ENCODE peak calls at places on chromosomes 7 and 10, in eight cellular contexts. U is pancreas, Z is ureter, E is GM04503, S is neural progenitor cell, D is GF-D8, Q is heart left ventricle, K is cardiac fibroblast. L is an unnamed sample.
A peak's percentile ranks its signal among the peaks of the same experiment; 100 is the strongest.

GRCh38 chr7:26001662-26002244 is 150.2 kb upstream of the NFE2L3 start:
- DNase-seq in Z (no peak), K (no peak), D (no peak), Q (no peak), U (no peak), E (no peak), S (no peak), L (no peak)

GRCh38 chr7:130896051-130896881 is 162.3 kb upstream of the KLF14 start:
- DNase-seq in S (no peak), Q (no peak), Z (no peak), E (no peak), D (no peak), K (peak; percentile 62), U (no peak), L (no peak)

GRCh38 chr7:77335581-77335980 is 80.6 kb downstream of the GSAP start:
- DNase-seq in Q (no peak), U (no peak), K (no peak), Z (no peak), S (no peak), E (no peak), D (no peak), L (no peak)

GRCh38 chr10:68957654-68958053 is 1.7 kb downstream of the DDX21 start:
- DNase-seq in Z (no peak), K (peak; percentile 29), E (no peak), Q (no peak), U (no peak), S (no peak), D (no peak), L (no peak)

GRCh38 chr10:7551289-7551688 is 115.5 kb downstream of the ITIH5 start:
- DNase-seq in U (no peak), K (no peak), Q (no peak), E (no peak), S (no peak), D (no peak), Z (no peak), L (no peak)

GRCh38 chr10:79202188-79203013 is 133.6 kb downstream of the ZMIZ1 start:
- DNase-seq in U (no peak), S (peak; percentile 71), Z (no peak), D (peak; percentile 37), K (peak; percentile 33), E (no peak), Q (peak; percentile 56), L (peak; percentile 20)

GRCh38 chr7:120785056-120785455 is 72.9 kb downstream of the TSPAN12 start:
- DNase-seq in S (no peak), Q (no peak), K (no peak), D (no peak), Z (no peak), E (no peak), U (no peak), L (no peak)

GRCh38 chr7:28179081-28180030 is 1.2 kb downstream of the JAZF1 start:
- DNase-seq in D (peak; percentile 39), Q (peak; percentile 88), S (peak; percentile 83), Z (peak; percentile 71), U (peak; percentile 88), E (no peak), K (peak; percentile 42), L (peak; percentile 52)

GRCh38 chr7:74212661-74213060 is 2.9 kb downstream of the LAT2 start:
- DNase-seq in Z (no peak), E (no peak), D (no peak), U (no peak), Q (no peak), K (no peak), S (no peak), L (no peak)

GRCh38 chr7:55969391-55969790 is 5.0 kb downstream of the NIPSNAP2 start:
- DNase-seq in Q (no peak), K (no peak), U (no peak), E (no peak), D (no peak), Z (no peak), S (no peak), L (no peak)

GRCh38 chr7:16891338-16891737 is 9.6 kb upstream of the AGR3 start:
- DNase-seq in U (no peak), D (no peak), E (peak; percentile 19), K (peak; percentile 72), Z (peak; percentile 60), Q (peak; percentile 17), S (peak; percentile 44), L (peak; percentile 73)

GRCh38 chr10:25076501-25077197 is 60.2 kb downstream of the THNSL1 start:
- DNase-seq in K (peak; percentile 32), Q (no peak), S (no peak), U (no peak), D (no peak), E (no peak), Z (no peak), L (no peak)

GRCh38 chr7:87047-87446 is 105.3 kb upstream of the FAM20C start:
- DNase-seq in E (no peak), Q (no peak), K (no peak), Z (no peak), S (peak; percentile 1), U (peak; percentile 39), D (no peak), L (no peak)

GRCh38 chr10:88385601-88386203 is 197.4 kb downstream of the RNLS start:
- DNase-seq in K (no peak), Q (no peak), D (peak; percentile 40), U (peak; percentile 76), S (no peak), Z (peak; percentile 69), E (no peak), L (no peak)

GRCh38 chr10:12849351-12850181 is 151.9 kb downstream of the CCDC3 start:
- DNase-seq in Z (peak; percentile 74), D (no peak), U (no peak), Q (no peak), E (no peak), S (no peak), K (no peak), L (no peak)

GRCh38 chr10:63630928-63631685 is 109.9 kb downstream of the REEP3 start:
- DNase-seq in Z (no peak), Q (no peak), S (no peak), E (no peak), K (no peak), D (no peak), U (no peak), L (no peak)

GRCh38 chr10:13491747-13492360 is 37.0 kb downstream of the BEND7 start:
- DNase-seq in S (no peak), K (no peak), D (no peak), Q (no peak), U (no peak), E (no peak), Z (no peak), L (no peak)

GRCh38 chr7:92717982-92718716 is 118.2 kb downstream of the CDK6 start:
- DNase-seq in E (no peak), K (peak; percentile 55), Q (peak; percentile 69), Z (peak; percentile 59), D (no peak), S (no peak), U (peak; percentile 59), L (peak; percentile 43)

GRCh38 chr10:86060386-86061280 is 306.0 kb downstream of the GRID1 start:
- DNase-seq in Z (no peak), E (no peak), K (no peak), U (no peak), S (no peak), D (no peak), Q (no peak), L (no peak)

GRCh38 chr7:31850601-31851000 is 163.6 kb downstream of the PPP1R17 start:
- DNase-seq in S (peak; percentile 28), Q (no peak), K (no peak), Z (no peak), U (no peak), D (no peak), E (no peak), L (peak; percentile 30)

GRCh38 chr10:5632430-5632829 is 34.0 kb downstream of the ASB13 start:
- DNase-seq in Q (no peak), K (no peak), U (no peak), E (no peak), D (no peak), Z (no peak), S (no peak), L (no peak)

GRCh38 chr7:82362129-82362528 is 81.4 kb downstream of the CACNA2D1 start:
- DNase-seq in U (no peak), E (peak; percentile 19), D (no peak), Q (no peak), Z (no peak), K (peak; percentile 85), S (no peak), L (no peak)

GRCh38 chr7:3260425-3260762 is 40.7 kb upstream of the SDK1 start:
- DNase-seq in Q (no peak), K (peak; percentile 78), D (no peak), U (no peak), Z (no peak), S (no peak), E (no peak), L (peak; percentile 22)

L was measured in NCI-H460.